ENCODE peak calls at places on chromosomes 11 and 22, in six cellular contexts. Y is prostate gland, I is transverse colon, O is vagina, N is spleen, U is breast epithelium. F is an unnamed sample. For H3K4me1, the result is how much of the 10 kb centered on the place peaks cover.

GRCh38 chr11:75082601-75083216 is 14.0 kb downstream of the OR2AT4 start:
- DNase-seq in O (no peak), Y (no peak), N (no peak), I (no peak), U (no peak), F (no peak)

GRCh38 chr11:93988455-93988854 is 32.7 kb upstream of the HEPHL1 start:
- DNase-seq in N (no peak), I (no peak), Y (no peak), O (no peak), U (no peak), F (no peak)

GRCh38 chr11:10550503-10550902 is 9.5 kb upstream of the RNF141 start:
- DNase-seq in Y (no peak), I (no peak), N (no peak), O (no peak), U (no peak), F (no peak)

GRCh38 chr11:120343429-120343828 is 7.2 kb downstream of the ARHGEF12 start:
- DNase-seq in N (no peak), U (no peak), O (no peak), Y (no peak), I (no peak), F (no peak)

GRCh38 chr11:45354976-45355705 is 69.0 kb upstream of the SYT13 start:
- DNase-seq in Y (peak), N (peak), O (no peak), U (peak), I (peak), F (peak)

GRCh38 chr22:26065847-26066246 is 103.4 kb upstream of the SEZ6L start:
- DNase-seq in O (no peak), I (no peak), U (no peak), N (no peak), Y (no peak), F (no peak)

GRCh38 chr11:2796508-2797180 is 88.9 kb downstream of the CDKN1C start:
- DNase-seq in Y (no peak), O (no peak), U (no peak), I (peak), N (no peak), F (peak)

GRCh38 chr11:57424802-57425564 is 1.9 kb downstream of the SLC43A3 start:
- DNase-seq in N (peak), Y (peak), O (no peak), I (peak), U (peak), F (peak)

GRCh38 chr11:109798521-109798920 is 294.7 kb upstream of the ZC3H12C start:
- DNase-seq in U (no peak), O (no peak), I (no peak), N (no peak), Y (no peak), F (no peak)

GRCh38 chr22:46179748-46180147 is 29.4 kb downstream of the PPARA start:
- DNase-seq in I (no peak), O (no peak), U (no peak), N (no peak), Y (no peak), F (no peak)

GRCh38 chr11:131760191-131760951 is 390.0 kb downstream of the NTM start:
- DNase-seq in U (no peak), N (no peak), O (no peak), I (no peak), Y (no peak), F (no peak)

GRCh38 chr22:39985383-39986045 is 9.2 kb upstream of the FAM83F start:
- DNase-seq in O (no peak), U (no peak), N (no peak), I (peak), Y (no peak), F (no peak)

GRCh38 chr11:6862961-6863360 is at the start of gene OR10A2:
- DNase-seq in Y (no peak), U (no peak), N (no peak), O (no peak), I (no peak), F (no peak)

GRCh38 chr11:123740787-123741158 is 687 bp downstream of the ZNF202 start:
- DNase-seq in I (peak), U (no peak), Y (no peak), O (no peak), N (no peak), F (no peak)

DNA sequence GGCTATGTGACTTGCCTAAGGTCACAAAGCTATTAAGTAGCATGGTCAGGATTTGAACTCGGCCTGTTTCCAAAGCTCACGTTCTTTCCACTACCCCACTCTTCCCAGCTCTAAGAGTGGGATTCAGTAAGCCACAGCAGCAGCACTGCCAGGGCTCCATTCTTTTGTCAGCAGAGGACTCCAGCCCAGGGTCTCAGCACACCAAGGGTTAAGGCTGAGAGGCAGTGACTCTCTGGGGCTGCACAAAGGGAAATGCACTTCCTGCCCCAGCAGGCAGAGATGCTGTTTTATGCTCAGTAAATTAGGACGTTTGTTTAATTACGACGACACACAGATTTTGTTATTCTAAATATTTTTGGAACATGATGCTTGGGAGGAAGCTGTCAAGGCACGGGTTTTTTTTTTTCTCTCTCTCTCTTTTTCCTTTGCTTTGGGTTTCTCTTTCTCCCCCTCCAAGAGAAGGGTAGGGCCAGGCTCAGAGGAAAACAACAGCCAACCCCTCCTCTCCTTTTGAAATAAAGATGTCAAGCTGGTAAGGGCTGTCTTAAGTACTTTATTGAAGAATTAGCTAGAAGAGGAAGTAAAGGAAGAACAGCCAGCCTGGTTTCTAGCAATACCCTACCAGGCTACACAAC is 2.9 kb downstream of the MYH9 start:
- DNase-seq in U (no peak), O (no peak), I (no peak), N (no peak), Y (no peak), F (no peak)
- H3K4me1 ChIP-seq in U (under half), O (half or more), I (half or more), N (half or more), Y (under half), F (half or more)

GRCh38 chr11:59754859-59755700 is at the start of gene STX3:
- DNase-seq in N (peak), U (peak), O (no peak), Y (peak), I (peak), F (peak)
- TF ChIP-seq POLR2A in N (peak), U (no peak), O (peak), Y (peak), I (peak), F (no peak)

DNA sequence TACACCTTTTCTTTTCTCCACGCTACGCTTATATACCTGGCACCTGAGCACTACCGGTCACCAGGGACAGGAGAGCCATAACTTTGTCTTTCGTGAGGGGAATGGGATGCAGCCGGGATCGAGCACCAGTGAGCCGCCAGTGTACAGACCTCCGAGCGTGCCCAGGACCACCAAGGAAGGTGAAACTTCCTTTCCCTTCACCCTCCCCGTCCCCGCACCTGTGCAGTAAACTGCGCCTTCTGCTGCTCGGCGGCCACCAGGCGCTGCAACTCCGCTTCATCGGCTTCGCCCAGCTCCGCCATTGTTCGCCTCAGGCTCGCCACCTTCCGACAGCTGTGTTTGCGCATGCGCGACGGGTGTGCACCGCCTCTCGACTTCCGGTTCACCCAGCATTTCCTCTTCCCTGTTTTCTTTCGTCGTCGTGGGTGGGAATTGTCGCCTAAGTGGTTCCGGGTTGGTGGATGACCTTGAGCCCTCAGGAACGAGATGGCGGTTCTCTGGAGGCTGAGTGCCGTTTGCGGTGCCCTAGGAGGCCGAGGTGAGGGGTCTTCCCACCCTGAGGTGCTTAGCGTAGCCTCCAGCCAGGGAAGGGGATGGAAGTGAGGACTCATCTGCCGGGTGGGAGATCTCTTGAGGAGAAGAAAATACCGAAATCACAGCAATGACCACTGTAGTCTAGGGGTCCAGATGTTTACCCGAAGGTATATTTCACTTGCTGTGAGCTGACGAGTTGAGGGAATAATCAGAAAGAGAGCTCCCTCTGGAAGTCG is at the start of the genes SDHD and TIMM8B:
- DNase-seq in O (peak), I (peak), Y (peak), N (peak), U (peak), F (peak)
- TF ChIP-seq POLR2AphosphoS5 in O (peak), I (peak), Y (peak), N (peak), U (peak), F (peak)

GRCh38 chr11:96052921-96053631 is 129.2 kb upstream of the MTMR2 start:
- DNase-seq in Y (no peak), N (no peak), I (no peak), U (no peak), O (no peak), F (no peak)

GRCh38 chr11:96055706-96056387 is 131.9 kb upstream of the MTMR2 start:
- DNase-seq in O (no peak), U (no peak), N (no peak), Y (no peak), I (no peak), F (no peak)

GRCh38 chr11:96061094-96061493 is 137.2 kb upstream of the MTMR2 start:
- DNase-seq in I (no peak), Y (no peak), N (no peak), O (no peak), U (no peak), F (no peak)

GRCh38 chr11:96054870-96055705 is 131.2 kb upstream of the MTMR2 start:
- DNase-seq in Y (no peak), O (no peak), N (no peak), I (no peak), U (no peak), F (no peak)

DNA sequence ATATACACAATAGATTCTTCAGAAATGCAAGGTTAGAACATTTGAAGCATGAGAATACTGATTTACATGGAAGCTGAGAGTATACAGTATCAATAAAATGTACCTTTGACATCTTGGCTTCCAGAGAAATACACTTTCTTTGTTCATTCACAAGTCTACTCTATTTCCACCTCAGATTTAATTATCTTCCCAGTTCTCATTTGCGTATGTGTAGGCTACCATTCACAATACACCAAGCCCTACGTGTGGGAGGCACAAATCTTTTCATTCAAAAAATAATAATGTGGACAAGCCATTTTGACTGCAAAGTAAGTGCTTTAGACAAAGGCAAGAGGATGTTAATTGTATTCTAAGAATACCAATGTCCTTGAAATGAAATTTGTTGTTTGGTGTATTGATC is 132.7 kb upstream of the MTMR2 start:
- DNase-seq in Y (no peak), I (no peak), U (no peak), O (no peak), N (no peak), F (no peak)
- H3K4me1 ChIP-seq in Y (under half), I (under half), U (under half), O (under half), N (under half), F (under half)

GRCh38 chr22:42180349-42180842 is 49.8 kb upstream of the CYP2D6 start:
- DNase-seq in U (peak), N (no peak), I (peak), Y (no peak), O (no peak), F (peak)
- TF ChIP-seq POLR2A in U (no peak), N (no peak), I (no peak), Y (no peak), O (no peak), F (no peak)

DNA sequence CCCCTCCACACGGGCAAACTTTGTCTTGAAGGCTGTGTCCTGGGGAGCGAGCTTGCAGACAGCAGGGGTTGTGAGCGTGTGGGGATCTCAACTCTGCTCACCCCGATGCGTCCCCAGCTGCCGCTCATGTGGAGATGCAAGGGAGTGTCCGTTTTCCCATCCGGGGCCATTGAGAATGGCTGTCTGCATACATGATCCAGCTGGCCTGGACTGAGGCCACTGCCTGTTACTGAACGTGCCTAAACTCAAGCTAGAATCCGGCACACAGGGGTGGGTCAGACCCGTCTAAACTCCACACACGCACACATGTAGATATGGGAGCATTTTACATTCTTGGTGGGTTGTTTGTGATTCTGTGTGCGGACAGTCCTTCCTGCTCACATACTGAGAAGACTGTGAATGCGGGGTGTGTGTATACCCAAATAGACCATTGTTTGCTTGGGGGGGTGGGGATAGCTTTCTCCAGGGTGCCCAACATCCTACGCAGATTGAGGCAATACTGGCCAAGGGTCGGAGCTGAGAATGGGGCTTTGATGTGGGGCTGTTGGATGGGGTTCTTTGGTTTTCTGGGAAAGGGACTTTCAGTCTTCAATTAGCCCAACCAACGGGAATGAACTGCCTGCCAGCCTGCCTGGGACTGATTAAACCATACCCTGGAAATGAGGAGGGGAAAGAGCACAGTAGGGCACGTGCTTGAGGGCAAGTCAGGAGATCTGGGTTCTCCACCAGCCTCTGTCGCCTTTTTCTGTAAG is 60.4 kb downstream of the ST3GAL4 start:
- DNase-seq in Y (no peak), N (no peak), O (no peak), U (no peak), I (peak), F (peak)
- TF ChIP-seq POLR2AphosphoS5 in Y (no peak), N (peak), O (no peak), U (no peak), I (peak), F (peak)

DNA sequence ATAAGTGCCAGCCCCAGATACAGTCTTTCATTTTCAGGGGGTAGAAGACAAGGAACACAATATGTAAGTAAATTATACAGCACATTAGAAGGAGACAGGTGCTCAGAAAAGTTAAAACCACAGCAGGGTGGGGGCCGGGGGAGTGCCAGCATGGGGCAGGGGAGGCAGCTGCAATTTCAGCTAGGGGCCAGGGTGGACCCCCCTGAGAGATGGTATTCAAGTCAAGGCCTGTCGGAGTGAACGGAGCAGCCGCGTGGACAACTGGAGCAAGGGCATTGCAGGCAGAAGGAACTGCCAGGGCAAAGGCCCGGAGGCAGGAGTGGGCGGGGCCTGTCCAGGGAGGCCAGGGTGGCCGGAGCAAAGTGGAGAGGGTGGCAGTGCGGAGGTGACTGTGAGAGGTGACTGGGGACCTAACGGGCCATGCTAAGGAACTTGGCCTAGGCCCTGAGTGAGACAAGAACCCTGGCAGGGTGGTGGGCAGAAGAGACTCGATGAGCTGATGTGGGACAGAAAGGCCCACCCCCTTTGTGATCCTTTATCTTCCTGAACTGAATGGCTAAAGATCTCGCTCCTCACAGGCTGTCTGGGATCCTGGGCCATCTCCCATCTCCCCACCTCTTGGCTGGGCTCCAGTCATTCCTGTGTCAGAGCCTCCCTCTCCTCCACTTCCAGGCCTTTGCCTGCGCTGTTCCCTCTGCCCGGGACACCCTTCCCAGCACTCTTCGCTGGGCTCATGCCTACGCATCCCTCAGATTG is 22.4 kb upstream of the FLRT1 start:
- DNase-seq in Y (no peak), U (no peak), I (no peak), N (no peak), O (no peak), F (no peak)
- H3K4me1 ChIP-seq in Y (under half), U (under half), I (under half), N (under half), O (under half), F (under half)

GRCh38 chr11:65661599-65662246 is 993 bp downstream of the RELA start:
- DNase-seq in Y (no peak), I (no peak), N (peak), O (no peak), U (no peak), F (peak)

GRCh38 chr11:65662247-65662801 is 392 bp downstream of the RELA start:
- DNase-seq in U (no peak), O (no peak), N (no peak), I (no peak), Y (no peak), F (no peak)

GRCh38 chr11:65660038-65660437 is 2.7 kb downstream of the RELA start:
- DNase-seq in N (peak), U (no peak), O (no peak), Y (no peak), I (no peak), F (no peak)

GRCh38 chr11:65662802-65663633 is at the start of gene RELA:
- DNase-seq in O (no peak), I (peak), U (peak), N (peak), Y (peak), F (peak)

DNA sequence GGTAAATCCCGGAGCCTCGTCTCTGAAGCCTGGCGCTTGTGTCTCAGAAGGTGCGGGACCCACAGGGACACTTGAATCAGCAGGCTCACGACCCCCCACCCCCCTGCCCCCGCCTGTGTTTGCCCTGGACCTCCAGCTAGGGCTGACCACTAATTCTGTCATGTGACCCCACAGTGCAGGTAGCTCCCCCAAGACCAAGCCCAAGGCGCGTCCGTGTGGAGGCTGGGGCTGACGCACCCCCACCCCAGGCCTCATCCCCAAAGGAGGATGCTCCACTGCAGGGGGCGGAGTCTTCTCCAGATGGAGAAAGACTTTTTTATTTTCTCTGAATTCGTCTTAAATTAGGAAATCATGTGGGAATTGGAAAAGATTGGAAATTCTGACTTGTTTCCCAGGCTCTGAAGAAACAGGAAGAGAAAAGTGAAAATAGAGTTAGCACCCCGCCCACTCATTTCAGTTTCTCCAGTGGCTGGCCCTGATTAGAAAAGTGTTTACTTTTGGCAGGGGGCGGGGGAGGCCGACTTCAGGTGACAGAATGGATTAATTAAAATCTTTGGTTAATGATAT is 1.0 kb upstream of the RELA start:
- DNase-seq in I (peak), N (peak), O (no peak), Y (no peak), U (no peak), F (peak)
- TF ChIP-seq POLR2A in I (no peak), N (no peak), O (peak), Y (peak), U (no peak), F (no peak)